ENCODE peak calls at places on chromosomes 2 and 18, in four cellular contexts. V, U, O and G are unnamed samples.
A peak's percentile ranks its signal among the peaks of the same experiment; 100 is the strongest.

GRCh38 chr2:166351319-166351718 is 24.4 kb downstream of the SCN9A start:
- DNase-seq in V (no peak), U (no peak), O (no peak), G (no peak)

GRCh38 chr2:71617266-71617665 is 163.9 kb downstream of the DYSF start:
- DNase-seq in V (peak; percentile 31), U (no peak), O (no peak), G (no peak)

GRCh38 chr2:30653847-30654246 is 153.4 kb downstream of the CAPN13 start:
- DNase-seq in V (no peak), U (no peak), O (peak; percentile 69), G (no peak)

GRCh38 chr2:74253937-74254336 is 55.5 kb downstream of the MTHFD2 start:
- DNase-seq in V (no peak), U (no peak), O (peak; percentile 44), G (no peak)

GRCh38 chr18:9594782-9595181 is 19.6 kb downstream of the PPP4R1 start:
- DNase-seq in V (no peak), U (no peak), O (no peak), G (no peak)

GRCh38 chr2:62578837-62579640 is 73.0 kb upstream of the TMEM17 start:
- DNase-seq in V (no peak), U (no peak), O (no peak), G (no peak)

GRCh38 chr2:232816656-232817055 is 40.3 kb upstream of the KCNJ13 start:
- DNase-seq in V (no peak), U (no peak), O (no peak), G (no peak)

GRCh38 chr2:178117725-178118124 is 5.5 kb downstream of the RBM45 start:
- DNase-seq in V (no peak), U (no peak), O (no peak), G (no peak)

GRCh38 chr2:43898134-43898957 is 59.6 kb downstream of the ABCG8 start:
- DNase-seq in V (peak; percentile 86), U (no peak), O (no peak), G (no peak)

GRCh38 chr2:65361623-65362022 is 70.8 kb downstream of the SPRED2 start:
- DNase-seq in V (no peak), U (no peak), O (no peak), G (no peak)

GRCh38 chr2:231397928-231398294 is 2.4 kb downstream of the B3GNT7 start:
- DNase-seq in V (peak; percentile 76), U (no peak), O (no peak), G (no peak)

GRCh38 chr2:234880551-234881211 is 71.1 kb upstream of the SH3BP4 start:
- DNase-seq in V (no peak), U (no peak), O (no peak), G (no peak)

GRCh38 chr18:45359275-45360009 is 255.8 kb upstream of the SLC14A2 start:
- DNase-seq in V (peak; percentile 81), U (no peak), O (no peak), G (no peak)

GRCh38 chr2:176817061-176817565 is 395.5 kb upstream of the HNRNPA3 start:
- DNase-seq in V (no peak), U (no peak), O (no peak), G (peak; percentile 22)

GRCh38 chr2:177393381-177393780 is 808 bp downstream of the AGPS start:
- DNase-seq in V (no peak), U (no peak), O (no peak), G (peak; percentile 14)

GRCh38 chr2:103292570-103293265 is 530.9 kb downstream of the TMEM182 start:
- DNase-seq in V (no peak), U (no peak), O (no peak), G (no peak)

GRCh38 chr2:44533508-44533907 is 171.8 kb downstream of the CAMKMT start:
- DNase-seq in V (no peak), U (no peak), O (no peak), G (no peak)

GRCh38 chr2:44560352-44560751 is 198.6 kb downstream of the CAMKMT start:
- DNase-seq in V (no peak), U (no peak), O (peak; percentile 29), G (no peak)

GRCh38 chr2:25112113-25112512 is 56.3 kb downstream of the POMC start:
- DNase-seq in V (no peak), U (no peak), O (no peak), G (no peak)

GRCh38 chr2:238155051-238155760 is 3.6 kb upstream of the ERFE start:
- DNase-seq in V (peak; percentile 10), U (no peak), O (peak; percentile 45), G (no peak)

GRCh38 chr2:38148501-38148900 is 72.5 kb upstream of the CYP1B1 start:
- DNase-seq in V (no peak), U (no peak), O (no peak), G (no peak)

GRCh38 chr2:191190861-191191552 is 40.2 kb upstream of the STAT4 start:
- DNase-seq in V (no peak), U (no peak), O (no peak), G (no peak)

GRCh38 chr2:196331143-196331542 is 159.8 kb upstream of the STK17B start:
- DNase-seq in V (no peak), U (no peak), O (peak; percentile 37), G (no peak)

GRCh38 chr2:1979101-1979500 is 234.8 kb upstream of the PXDN start:
- DNase-seq in V (peak; percentile 15), U (no peak), O (no peak), G (no peak)

GRCh38 chr2:70141754-70142589 is 48.8 kb downstream of the C2orf42 start:
- DNase-seq in V (no peak), U (peak; percentile 100), O (no peak), G (no peak)

GRCh38 chr18:55781481-55781957 is 193.5 kb upstream of the TCF4 start:
- DNase-seq in V (no peak), U (no peak), O (peak; percentile 39), G (no peak)

GRCh38 chr2:65275141-65275540 is 47.5 kb downstream of the ACTR2 start:
- DNase-seq in V (no peak), U (no peak), O (no peak), G (no peak)

GRCh38 chr18:79405019-79405780 is 9.5 kb downstream of the NFATC1 start:
- DNase-seq in V (peak; percentile 35), U (no peak), O (no peak), G (no peak)

GRCh38 chr2:10424051-10424450 is 24.1 kb downstream of the ODC1 start:
- DNase-seq in V (peak; percentile 23), U (no peak), O (no peak), G (no peak)

GRCh38 chr2:35410431-35411061 is 945.0 kb upstream of the CRIM1 start:
- DNase-seq in V (peak; percentile 63), U (no peak), O (peak; percentile 29), G (no peak)

GRCh38 chr2:45741451-45741850 is 90.0 kb downstream of the PRKCE start:
- DNase-seq in V (peak; percentile 43), U (no peak), O (peak; percentile 57), G (no peak)

GRCh38 chr2:43060435-43061016 is 165.9 kb downstream of the ZFP36L2 start:
- DNase-seq in V (no peak), U (no peak), O (no peak), G (no peak)

GRCh38 chr2:15142069-15142689 is 419.0 kb downstream of the NBAS start:
- DNase-seq in V (no peak), U (peak; percentile 32), O (no peak), G (peak; percentile 80)

GRCh38 chr2:105248316-105249070 is 7.0 kb downstream of the GPR45 start:
- DNase-seq in V (no peak), U (no peak), O (no peak), G (no peak)

GRCh38 chr2:121858406-121858805 is 103.0 kb downstream of the TSN start:
- DNase-seq in V (no peak), U (no peak), O (no peak), G (no peak)

GRCh38 chr2:121860033-121860810 is 104.8 kb downstream of the TSN start:
- DNase-seq in V (no peak), U (no peak), O (no peak), G (no peak)

GRCh38 chr2:121855456-121855985 is 100.1 kb downstream of the TSN start:
- DNase-seq in V (no peak), U (no peak), O (no peak), G (no peak)

GRCh38 chr2:121858847-121859246 is 103.4 kb downstream of the TSN start:
- DNase-seq in V (no peak), U (no peak), O (no peak), G (no peak)

GRCh38 chr2:121856358-121856757 is 100.9 kb downstream of the TSN start:
- DNase-seq in V (no peak), U (no peak), O (no peak), G (no peak)
- H3K4me1 ChIP-seq in V (no peaks in the 10 kb centered on the region), U (no peaks in the 10 kb centered on the region), O (no peaks in the 10 kb centered on the region), G (no peaks in the 10 kb centered on the region)

GRCh38 chr2:96760036-96760985 is at the start of gene CNNM4:
- DNase-seq in V (peak; percentile 99), U (peak; percentile 74), O (peak; percentile 97), G (peak; percentile 90)
- H3K4me1 ChIP-seq in V (peaks cover 7% of the 10 kb centered on the region), U (peaks cover 31% of the 10 kb centered on the region), O (peaks cover 49% of the 10 kb centered on the region), G (peaks cover 46% of the 10 kb centered on the region)

GRCh38 chr18:48875314-48875941 is 75.3 kb downstream of the SMAD7 start:
- DNase-seq in V (no peak), U (no peak), O (no peak), G (no peak)

GRCh38 chr18:48877941-48878340 is 72.8 kb downstream of the SMAD7 start:
- DNase-seq in V (no peak), U (no peak), O (no peak), G (no peak)

GRCh38 chr18:48874701-48875162 is 76.0 kb downstream of the SMAD7 start:
- DNase-seq in V (no peak), U (no peak), O (no peak), G (no peak)

GRCh38 chr18:48875942-48876511 is 74.7 kb downstream of the SMAD7 start:
- DNase-seq in V (no peak), U (no peak), O (no peak), G (no peak)

DNA sequence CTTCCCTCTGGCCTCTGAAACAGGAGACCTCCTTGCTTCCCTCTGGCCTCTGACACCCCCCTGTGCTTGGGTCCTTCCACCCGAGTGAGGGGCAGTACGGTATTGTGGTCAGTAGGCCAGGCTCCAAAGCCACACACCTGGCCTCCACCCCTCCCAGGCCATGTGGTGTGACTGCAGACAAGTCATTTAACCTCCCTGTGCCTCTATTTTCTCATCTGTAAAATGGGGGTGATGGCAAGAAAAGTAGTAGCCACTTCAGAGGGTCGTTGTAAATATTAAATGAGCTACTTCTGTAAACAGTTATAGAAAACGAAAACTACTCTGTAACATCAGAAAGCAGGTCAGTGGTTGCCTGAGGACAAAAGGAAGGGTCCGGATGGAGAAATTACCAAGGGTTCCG is 74.2 kb downstream of the SMAD7 start:
- DNase-seq in V (no peak), U (no peak), O (no peak), G (no peak)
- H3K4me1 ChIP-seq in V (no peaks in the 10 kb centered on the region), U (no peaks in the 10 kb centered on the region), O (peaks cover 23% of the 10 kb centered on the region), G (no peaks in the 10 kb centered on the region)

DNA sequence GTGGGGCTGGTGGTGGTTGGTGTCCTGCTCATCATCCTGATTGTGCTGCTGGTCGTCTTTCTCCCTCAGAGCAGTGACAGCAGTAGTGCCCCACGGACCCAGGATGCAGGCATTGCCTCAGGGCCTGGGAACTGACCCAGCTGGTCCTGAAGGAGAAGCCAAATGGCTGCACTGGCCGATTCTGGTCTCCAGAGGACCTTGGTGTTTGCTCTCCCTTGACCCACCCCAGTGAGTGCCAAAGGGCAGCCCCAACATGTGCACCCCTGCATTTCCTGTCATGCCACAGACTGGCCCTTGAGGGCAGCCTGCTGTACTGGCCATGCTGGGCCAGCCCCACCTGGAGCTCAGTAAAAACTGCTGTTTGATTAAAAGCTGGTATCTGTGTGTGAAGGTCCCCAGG is 2.5 kb upstream of the RNF181 start:
- DNase-seq in V (peak; percentile 88), U (no peak), O (no peak), G (no peak)
- H3K4me1 ChIP-seq in V (peaks cover 32% of the 10 kb centered on the region), U (peaks cover 39% of the 10 kb centered on the region), O (peaks cover 81% of the 10 kb centered on the region), G (peaks cover 15% of the 10 kb centered on the region)

GRCh38 chr2:85794038-85794441 is 40.2 kb downstream of the ATOH8 start:
- DNase-seq in V (no peak), U (no peak), O (no peak), G (no peak)
- H3K4me1 ChIP-seq in V (no peaks in the 10 kb centered on the region), U (peaks cover 20% of the 10 kb centered on the region), O (peaks cover 80% of the 10 kb centered on the region), G (no peaks in the 10 kb centered on the region)